ENCODE peak calls at places on chromosomes 7 and 10, in six cellular contexts. G is choroid plexus epithelial cell, O is left ventricle myocardium inferior, L is mucosa of descending colon, R is astrocyte of the spinal cord, W is omental fat pad. B is an unnamed sample.

GRCh38 chr10:130463104-130463875 is 327.1 kb downstream of the GLRX3 start:
- DNase-seq in G (no peak), O (no peak), L (no peak), R (no peak), W (no peak), B (no peak)

GRCh38 chr10:3452683-3453388 is 280.3 kb upstream of the PITRM1 start:
- DNase-seq in G (peak), O (no peak), L (no peak), R (peak), W (no peak), B (no peak)

GRCh38 chr7:32893225-32893560 is 1.6 kb upstream of the KBTBD2 start:
- DNase-seq in G (no peak), O (no peak), L (no peak), R (no peak), W (no peak), B (no peak)

GRCh38 chr7:146772581-146772980 is 656.0 kb downstream of the CNTNAP2 start:
- DNase-seq in G (peak), O (no peak), L (no peak), R (no peak), W (no peak), B (peak)

GRCh38 chr10:79274279-79275104 is 72.8 kb upstream of the PPIF start:
- DNase-seq in G (no peak), O (peak), L (peak), R (peak), W (no peak), B (peak)

GRCh38 chr7:22441157-22441556 is 58.8 kb downstream of the STEAP1B start:
- DNase-seq in G (no peak), O (no peak), L (no peak), R (no peak), W (no peak), B (no peak)

GRCh38 chr10:92492748-92493240 is 81.1 kb downstream of the IDE start:
- DNase-seq in G (no peak), O (no peak), L (no peak), R (no peak), W (no peak), B (no peak)

GRCh38 chr7:24576171-24577052 is 3.2 kb downstream of the PALS2 start:
- DNase-seq in G (peak), O (no peak), L (peak), R (peak), W (no peak), B (no peak)

GRCh38 chr7:33243319-33243881 is 114.0 kb downstream of the BBS9 start:
- DNase-seq in G (peak), O (no peak), L (no peak), R (peak), W (no peak), B (no peak)

GRCh38 chr7:40283391-40283790 is 148.6 kb downstream of the SUGCT start:
- DNase-seq in G (no peak), O (no peak), L (no peak), R (no peak), W (no peak), B (no peak)

GRCh38 chr7:105073143-105073542 is 59.1 kb downstream of the KMT2E start:
- DNase-seq in G (no peak), O (no peak), L (no peak), R (no peak), W (no peak), B (no peak)

GRCh38 chr7:1163121-1163520 is 3.1 kb upstream of the ZFAND2A start:
- DNase-seq in G (no peak), O (no peak), L (no peak), R (no peak), W (no peak), B (no peak)

GRCh38 chr7:135558337-135558767 is 635 bp downstream of the NUP205 start:
- DNase-seq in G (peak), O (peak), L (peak), R (peak), W (peak), B (peak)

GRCh38 chr7:39703143-39703542 is 79.8 kb downstream of the RALA start:
- DNase-seq in G (peak), O (no peak), L (no peak), R (no peak), W (no peak), B (no peak)

GRCh38 chr7:123289200-123289599 is 89.4 kb upstream of the SLC13A1 start:
- DNase-seq in G (no peak), O (no peak), L (no peak), R (no peak), W (no peak), B (no peak)

GRCh38 chr7:123283373-123283772 is 83.6 kb upstream of the SLC13A1 start:
- DNase-seq in G (no peak), O (no peak), L (no peak), R (no peak), W (no peak), B (no peak)

GRCh38 chr7:123282181-123282580 is 82.4 kb upstream of the SLC13A1 start:
- DNase-seq in G (peak), O (no peak), L (no peak), R (peak), W (no peak), B (no peak)

DNA sequence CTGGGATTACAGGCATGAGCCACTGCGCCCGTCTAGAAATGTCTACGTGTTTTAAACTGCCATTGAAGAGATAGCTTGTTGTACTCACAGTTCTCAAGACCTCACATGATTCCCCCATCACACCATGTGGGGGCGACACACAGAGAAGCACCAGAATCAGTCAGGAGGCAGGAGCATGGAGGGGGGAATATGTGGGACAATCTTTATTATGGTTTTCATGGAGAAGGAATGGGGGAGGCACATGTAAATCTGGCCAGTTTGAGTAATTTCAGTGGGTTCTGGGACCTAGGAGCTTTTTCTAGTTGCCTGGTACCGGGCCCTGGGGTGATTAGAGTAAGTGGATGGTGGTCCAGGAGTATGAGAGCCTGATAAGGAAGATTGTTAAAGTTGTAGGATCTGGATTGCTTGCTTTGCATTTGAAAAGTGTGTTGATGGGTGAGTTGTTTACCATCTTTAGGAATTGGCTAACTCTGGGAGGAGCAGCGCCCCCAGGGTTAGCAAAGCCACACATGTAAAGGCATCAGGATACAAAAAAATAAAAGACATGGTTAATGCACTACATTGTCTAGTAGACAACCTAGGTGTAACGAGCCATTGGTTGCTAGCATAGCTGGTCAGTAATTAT is 85.4 kb upstream of the SLC13A1 start:
- DNase-seq in G (no peak), O (no peak), L (no peak), R (no peak), W (no peak), B (no peak)
- TF ChIP-seq CTCF in G (no peak), O (no peak), L (no peak), R (no peak), W (no peak), B (no peak)

DNA sequence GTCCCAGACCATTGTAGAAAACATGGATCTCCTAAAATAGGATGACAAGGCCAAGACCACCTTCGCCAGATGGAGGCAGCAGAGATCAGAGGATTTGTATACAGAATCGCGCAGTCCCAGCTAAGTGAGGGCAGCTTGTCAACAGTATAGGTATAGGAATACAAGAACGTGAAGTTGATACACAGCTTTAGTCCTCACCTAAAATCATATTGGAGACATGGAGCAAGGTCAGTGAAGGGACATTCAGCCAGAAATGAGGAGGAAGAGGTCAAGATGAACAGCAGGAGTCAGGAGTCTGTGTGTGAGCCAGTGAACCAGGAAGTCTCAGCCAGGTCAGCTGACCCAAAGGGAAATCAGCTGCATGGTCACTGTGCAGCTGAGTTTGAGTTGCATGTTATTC is 263.4 kb upstream of the PRKCQ start:
- DNase-seq in G (no peak), O (no peak), L (peak), R (no peak), W (no peak), B (no peak)
- TF ChIP-seq CTCF in G (no peak), O (no peak), L (no peak), R (no peak), W (no peak), B (no peak)

DNA sequence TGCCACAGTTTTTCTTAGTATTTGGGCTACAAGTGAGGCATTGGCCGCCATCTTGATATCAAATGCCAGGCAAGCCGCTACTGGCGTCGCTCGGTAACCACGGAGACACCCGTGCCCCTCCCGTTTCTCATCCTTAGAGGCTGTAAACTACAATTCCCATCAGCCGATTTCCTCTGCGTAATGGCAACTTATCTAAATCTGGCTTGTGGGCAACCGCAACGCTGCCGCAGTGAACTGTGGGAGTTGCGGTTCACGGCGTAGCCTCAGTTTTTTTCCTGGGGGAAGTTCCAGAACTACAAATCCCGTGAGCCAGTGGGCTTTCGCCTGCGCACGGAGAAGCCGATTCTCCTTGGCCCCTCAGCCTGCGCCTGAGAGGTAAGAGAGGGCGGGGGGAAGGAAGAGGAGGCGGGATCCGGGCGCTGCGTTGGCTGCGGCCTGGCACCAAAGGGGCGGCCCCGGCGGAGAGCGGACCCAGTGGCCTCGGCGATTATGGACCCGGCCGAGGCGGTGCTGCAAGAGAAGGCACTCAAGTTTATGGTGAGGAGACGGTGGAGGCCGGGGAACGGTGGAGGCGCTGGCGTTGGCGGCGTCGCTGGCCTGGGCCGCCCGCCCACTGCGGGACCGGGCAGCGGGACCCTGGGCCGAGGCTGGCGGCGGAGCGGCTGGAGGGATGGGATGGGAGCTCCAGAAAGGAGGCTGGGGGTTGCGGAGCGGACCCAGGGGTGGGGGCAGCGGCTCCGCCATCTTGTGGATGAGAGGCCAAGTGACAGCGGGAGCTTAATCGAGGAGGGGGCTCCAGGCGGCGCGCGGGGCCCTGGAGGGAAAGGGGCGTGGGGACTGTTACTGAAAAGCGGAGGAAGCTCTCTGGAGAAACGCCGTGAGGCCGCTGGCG is at the start of gene BTRC:
- DNase-seq in G (peak), O (peak), L (peak), R (peak), W (peak), B (peak)
- TF ChIP-seq CTCF in G (peak), O (no peak), L (no peak), R (no peak), W (no peak), B (peak)

GRCh38 chr7:92569137-92569536 is 21.1 kb downstream of the FAM133B start:
- DNase-seq in G (peak), O (no peak), L (no peak), R (no peak), W (no peak), B (no peak)

GRCh38 chr7:92563345-92563744 is 26.8 kb downstream of the FAM133B start:
- DNase-seq in G (peak), O (no peak), L (no peak), R (no peak), W (no peak), B (no peak)

GRCh38 chr7:92567460-92567859 is 22.7 kb downstream of the FAM133B start:
- DNase-seq in G (peak), O (no peak), L (no peak), R (peak), W (no peak), B (no peak)
- TF ChIP-seq CTCF in G (no peak), O (no peak), L (no peak), R (no peak), W (no peak), B (no peak)

GRCh38 chr7:128053991-128054390 is 22.8 kb upstream of the LRRC4 start:
- DNase-seq in G (no peak), O (no peak), L (no peak), R (no peak), W (no peak), B (no peak)
- TF ChIP-seq CTCF in G (no peak), O (no peak), L (no peak), R (no peak), W (no peak), B (no peak)

DNA sequence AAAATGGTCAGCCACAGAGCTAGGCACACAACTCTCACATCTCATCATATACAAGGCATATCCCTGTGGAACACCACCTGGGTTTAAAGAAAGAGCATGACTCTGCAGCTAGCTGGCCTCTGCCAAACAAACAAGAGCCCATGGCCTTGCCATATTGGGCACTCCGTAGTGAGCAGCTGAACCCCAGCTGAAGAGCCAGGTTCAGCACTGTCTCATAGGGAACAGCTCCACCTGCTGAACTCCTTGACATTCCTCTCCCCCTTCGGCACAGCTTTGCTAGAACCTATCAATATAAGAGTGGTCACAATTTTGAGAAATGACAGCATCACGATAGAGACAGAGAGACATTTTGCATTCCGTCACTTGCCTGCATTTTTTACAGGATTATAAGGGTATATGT is 20.0 kb downstream of the SORCS1 start:
- DNase-seq in G (no peak), O (no peak), L (no peak), R (no peak), W (no peak), B (no peak)
- TF ChIP-seq CTCF in G (no peak), O (peak), L (no peak), R (no peak), W (no peak), B (no peak)

GRCh38 chr7:150739045-150739432 is 1.8 kb downstream of the GIMAP5 start:
- DNase-seq in G (no peak), O (no peak), L (no peak), R (no peak), W (no peak), B (no peak)
- TF ChIP-seq CTCF in G (no peak), O (peak), L (no peak), R (no peak), W (no peak), B (no peak)

B was measured in glutamatergic neuron.